ENCODE peak calls at places on chromosomes 12 and 14, in four cellular contexts. W is K562, N is GM12878, P is HepG2. X is an unnamed sample. For H3K79me2, the result is how much of the 10 kb centered on the place peaks cover.

GRCh38 chr12:13870255-13870654 is 111.1 kb downstream of the GRIN2B start:
- DNase-seq in N (no peak), P (no peak), W (no peak), X (no peak)

GRCh38 chr14:21061347-21061668 is 3.7 kb downstream of the RNASE8 start:
- DNase-seq in W (no peak), N (no peak), P (no peak), X (no peak)

GRCh38 chr12:113860950-113861349 is 105.2 kb downstream of the RBM19 start:
- DNase-seq in N (no peak), W (no peak), P (no peak), X (peak)

GRCh38 chr12:76680940-76681339 is 83.0 kb upstream of the ZDHHC17 start:
- DNase-seq in W (no peak), N (no peak), P (no peak), X (no peak)

GRCh38 chr14:30559638-30560071 is 697 bp downstream of the G2E3 start:
- DNase-seq in W (no peak), N (no peak), P (peak), X (peak)

GRCh38 chr12:6430124-6430989 is 14.4 kb upstream of the CD27 start:
- DNase-seq in P (peak), W (peak), N (no peak), X (no peak)

GRCh38 chr12:79373896-79374499 is 316.8 kb downstream of the PAWR start:
- DNase-seq in P (peak), W (peak), N (no peak), X (peak)

GRCh38 chr12:21456291-21456780 is 18.9 kb downstream of the PYROXD1 start:
- DNase-seq in P (no peak), W (no peak), N (no peak), X (no peak)

GRCh38 chr12:68896881-68897540 is 36.0 kb downstream of the CPM start:
- DNase-seq in W (no peak), N (peak), P (no peak), X (no peak)

GRCh38 chr14:34713122-34713680 is 1.2 kb downstream of the CFL2 start:
- DNase-seq in N (no peak), P (no peak), W (peak), X (no peak)

GRCh38 chr14:71466251-71466650 is 466.0 kb upstream of the RGS6 start:
- DNase-seq in P (no peak), W (no peak), N (no peak), X (no peak)

GRCh38 chr12:20369164-20370000 is 1.0 kb downstream of the PDE3A start:
- DNase-seq in N (no peak), P (no peak), W (no peak), X (peak)

GRCh38 chr14:94387051-94388026 is 1.1 kb downstream of the SERPINA1 start:
- DNase-seq in N (no peak), W (no peak), P (no peak), X (no peak)

GRCh38 chr12:286531-287300 is 24.1 kb upstream of the SLC6A13 start:
- DNase-seq in P (no peak), W (no peak), N (no peak), X (no peak)

GRCh38 chr12:12582895-12583303 is 20.2 kb upstream of the DUSP16 start:
- DNase-seq in N (peak), W (no peak), P (peak), X (no peak)

GRCh38 chr14:100019156-100019882 is 45.9 kb upstream of the EVL start:
- DNase-seq in P (peak), W (no peak), N (no peak), X (peak)

GRCh38 chr14:54796961-54797360 is 105.7 kb downstream of the GCH1 start:
- DNase-seq in N (no peak), P (no peak), W (no peak), X (no peak)

GRCh38 chr12:3158851-3159465 is 81.8 kb downstream of the TSPAN9 start:
- DNase-seq in N (no peak), W (no peak), P (no peak), X (no peak)

GRCh38 chr12:29317556-29318363 is 63.2 kb downstream of the ERGIC2 start:
- DNase-seq in W (peak), N (peak), P (peak), X (peak)

GRCh38 chr12:29581641-29582040 is 84.2 kb upstream of the OVCH1 start:
- DNase-seq in N (no peak), P (no peak), W (no peak), X (no peak)

GRCh38 chr12:91874086-91874865 is 271.4 kb downstream of the BTG1 start:
- DNase-seq in P (no peak), N (no peak), W (no peak), X (no peak)

GRCh38 chr12:102965281-102966155 is 8.0 kb downstream of the ASCL1 start:
- DNase-seq in W (no peak), N (no peak), P (no peak), X (peak)

GRCh38 chr14:106228541-106229158 is 702.3 kb downstream of the TMEM121 start:
- DNase-seq in W (no peak), N (no peak), P (no peak), X (no peak)

GRCh38 chr14:31690056-31690455 is 128.9 kb downstream of the NUBPL start:
- DNase-seq in N (no peak), W (no peak), P (no peak), X (no peak)

GRCh38 chr12:73514672-73515071 is 1023.0 kb upstream of the ATXN7L3B start:
- DNase-seq in P (no peak), W (peak), N (no peak), X (peak)

GRCh38 chr12:132642846-132643835 is 24.6 kb downstream of the P2RX2 start:
- DNase-seq in W (no peak), P (no peak), N (no peak), X (no peak)

GRCh38 chr14:54807881-54808280 is 94.7 kb downstream of the GCH1 start:
- DNase-seq in P (no peak), W (no peak), N (no peak), X (no peak)

GRCh38 chr14:91349481-91350074 is 68.0 kb downstream of the CCDC88C start:
- DNase-seq in W (no peak), N (peak), P (no peak), X (no peak)

GRCh38 chr12:117090816-117091711 is 8.2 kb downstream of the TESC start:
- DNase-seq in N (no peak), P (peak), W (no peak), X (no peak)

GRCh38 chr14:22318951-22319350 is 270.1 kb downstream of the DAD1 start:
- DNase-seq in N (no peak), W (no peak), P (no peak), X (no peak)

GRCh38 chr14:94021001-94021400 is 5.1 kb upstream of the OTUB2 start:
- DNase-seq in W (no peak), N (no peak), P (peak), X (no peak)

GRCh38 chr12:29314421-29314820 is 66.6 kb downstream of the ERGIC2 start:
- DNase-seq in N (no peak), P (no peak), W (no peak), X (no peak)

GRCh38 chr12:92133795-92134637 is 11.6 kb downstream of the BTG1 start:
- DNase-seq in P (no peak), N (no peak), W (no peak), X (no peak)

GRCh38 chr14:100078997-100079561 is 13.9 kb downstream of the EVL start:
- DNase-seq in P (no peak), W (peak), N (no peak), X (peak)

GRCh38 chr12:716506-716905 is 35.9 kb upstream of the WNK1 start:
- DNase-seq in N (no peak), W (peak), P (no peak), X (no peak)

GRCh38 chr12:879641-880040 is 69.9 kb downstream of the RAD52 start:
- DNase-seq in P (no peak), N (no peak), W (no peak), X (no peak)

GRCh38 chr14:23436327-23437141 is 1.1 kb upstream of the MYH7 start:
- DNase-seq in P (no peak), W (peak), N (no peak), X (no peak)

GRCh38 chr12:10645910-10646309 is 27.9 kb downstream of the STYK1 start:
- DNase-seq in W (no peak), N (no peak), P (no peak), X (no peak)

GRCh38 chr12:67790660-67791059 is 142.1 kb downstream of the DYRK2 start:
- DNase-seq in W (no peak), P (no peak), N (no peak), X (no peak)

GRCh38 chr12:65670775-65671174 is 153.5 kb upstream of the HMGA2 start:
- DNase-seq in P (no peak), N (no peak), W (no peak), X (no peak)
- TF ChIP-seq JUNB in P (no peak), N (no peak), W (no peak), X (no peak)

GRCh38 chr12:57404966-57405640 is 25.7 kb downstream of the R3HDM2 start:
- DNase-seq in P (no peak), W (no peak), N (no peak), X (no peak)

GRCh38 chr12:57416039-57416996 is 14.5 kb downstream of the R3HDM2 start:
- DNase-seq in W (no peak), N (no peak), P (no peak), X (no peak)

GRCh38 chr12:57410534-57410933 is 20.3 kb downstream of the R3HDM2 start:
- DNase-seq in N (no peak), W (no peak), P (no peak), X (no peak)
- H3K79me2 ChIP-seq in N (under half), W (under half), P (under half), X (under half)

GRCh38 chr14:38404616-38405015 is 148.7 kb upstream of the CLEC14A start:
- DNase-seq in W (no peak), P (no peak), N (no peak), X (no peak)

GRCh38 chr14:38405851-38406630 is 150.1 kb upstream of the CLEC14A start:
- DNase-seq in P (no peak), W (no peak), N (no peak), X (peak)

GRCh38 chr14:38399652-38400051 is 143.8 kb upstream of the CLEC14A start:
- DNase-seq in W (no peak), P (no peak), N (no peak), X (no peak)

GRCh38 chr14:38400751-38401150 is 144.9 kb upstream of the CLEC14A start:
- DNase-seq in N (no peak), P (no peak), W (no peak), X (peak)

DNA sequence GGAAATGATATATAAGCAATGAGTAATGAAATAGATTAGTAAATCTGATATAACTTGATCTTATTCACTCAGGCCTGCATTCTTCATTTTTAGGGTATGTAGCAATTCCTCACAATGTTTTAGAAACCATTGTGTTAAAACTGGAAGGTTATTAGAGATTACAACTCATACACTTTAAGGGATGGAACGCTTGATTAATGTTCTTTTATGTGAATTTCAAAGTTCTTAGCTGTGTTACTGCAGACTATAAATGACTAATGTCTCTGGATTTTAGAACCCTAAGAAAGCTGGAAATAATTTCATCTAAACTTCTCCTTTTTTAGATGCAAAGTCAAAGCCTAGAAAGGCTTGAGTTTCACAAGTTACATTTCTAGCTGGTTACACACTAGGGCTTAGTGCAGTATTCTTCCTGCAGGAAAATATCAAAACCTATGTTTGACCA is 148.2 kb upstream of the CLEC14A start:
- DNase-seq in P (no peak), W (no peak), N (no peak), X (no peak)
- TF ChIP-seq JUNB in P (no peak), W (no peak), N (no peak), X (no peak)

GRCh38 chr14:104691546-104692260 is 2.3 kb downstream of the INF2 start:
- DNase-seq in P (no peak), N (no peak), W (no peak), X (no peak)

GRCh38 chr14:104694475-104694950 is 5.1 kb downstream of the INF2 start:
- DNase-seq in W (no peak), P (no peak), N (no peak), X (no peak)

GRCh38 chr14:104692261-104692938 is 3.0 kb downstream of the INF2 start:
- DNase-seq in P (no peak), W (no peak), N (no peak), X (no peak)

GRCh38 chr14:104693482-104694431 is 4.3 kb downstream of the INF2 start:
- DNase-seq in N (no peak), W (no peak), P (no peak), X (no peak)

GRCh38 chr14:104692939-104693315 is 3.5 kb downstream of the INF2 start:
- DNase-seq in W (no peak), N (no peak), P (no peak), X (no peak)
- H3K79me2 ChIP-seq in W (under half), N (under half), P (under half), X (under half)

GRCh38 chr12:62581288-62582064 is 114.8 kb downstream of the MON2 start:
- DNase-seq in P (peak), W (peak), N (no peak), X (peak)
- TF ChIP-seq JUNB in P (no peak), W (no peak), N (no peak), X (no peak)

GRCh38 chr14:51661504-51661903 is 9.8 kb downstream of the FRMD6 start:
- DNase-seq in N (no peak), W (no peak), P (no peak), X (no peak)

GRCh38 chr14:51668870-51669269 is 17.2 kb downstream of the FRMD6 start:
- DNase-seq in P (no peak), W (no peak), N (no peak), X (no peak)

GRCh38 chr14:51666831-51667230 is 15.1 kb downstream of the FRMD6 start:
- DNase-seq in P (peak), N (no peak), W (no peak), X (no peak)

GRCh38 chr14:51663783-51664326 is 12.1 kb downstream of the FRMD6 start:
- DNase-seq in P (no peak), N (no peak), W (no peak), X (no peak)

GRCh38 chr14:51666070-51666469 is 14.4 kb downstream of the FRMD6 start:
- DNase-seq in N (no peak), W (no peak), P (no peak), X (no peak)
- H3K79me2 ChIP-seq in N (under half), W (under half), P (under half), X (half or more)

GRCh38 chr12:101053203-101053602 is 156.8 kb downstream of the SLC5A8 start:
- DNase-seq in W (no peak), N (no peak), P (no peak), X (no peak)
- TF ChIP-seq JUNB in W (no peak), N (no peak), P (no peak), X (no peak)

DNA sequence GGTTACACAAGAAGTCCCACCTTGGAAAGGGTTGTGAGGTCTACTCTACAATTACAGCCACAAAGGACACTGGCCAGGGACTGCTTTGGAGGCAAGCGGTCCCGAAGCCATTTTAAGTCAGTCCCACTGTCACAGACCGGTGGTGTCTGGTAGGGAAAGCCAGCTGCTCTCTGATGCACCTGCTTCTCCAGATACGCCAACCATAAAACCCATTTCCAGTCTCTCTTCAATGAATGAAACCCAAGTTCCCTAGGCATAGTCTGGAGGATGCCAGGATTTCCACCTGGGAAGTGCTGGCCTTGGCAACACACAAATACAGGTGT is 32.6 kb downstream of the SYNE3 start:
- DNase-seq in P (no peak), N (no peak), W (no peak), X (no peak)
- H3K79me2 ChIP-seq in P (under half), N (under half), W (under half), X (under half)

GRCh38 chr12:90028620-90029051 is 320.0 kb upstream of the ATP2B1 start:
- DNase-seq in N (no peak), W (no peak), P (no peak), X (no peak)
- TF ChIP-seq JUNB in N (no peak), W (no peak), P (no peak), X (no peak)

DNA sequence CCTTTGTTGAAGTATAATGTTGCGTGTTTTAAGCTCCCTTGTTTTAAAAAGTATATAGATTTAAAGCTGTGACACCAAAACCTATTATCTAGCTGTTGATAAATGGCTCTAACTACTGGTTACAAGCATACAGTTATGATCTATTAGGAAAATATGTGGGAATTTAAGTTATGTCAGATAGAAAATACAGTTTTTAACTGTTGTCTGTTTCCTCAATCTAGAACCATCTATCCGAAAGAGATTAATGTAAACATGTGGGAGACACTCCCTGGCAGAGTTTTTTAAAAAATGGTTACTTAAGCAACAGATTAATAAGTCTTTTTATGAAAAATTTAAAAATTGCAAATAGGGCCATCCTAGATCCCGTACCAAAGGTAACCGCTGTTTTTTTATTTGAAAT is 8.2 kb downstream of the RPL36AL start:
- DNase-seq in N (no peak), P (no peak), W (no peak), X (no peak)
- H3K79me2 ChIP-seq in N (under half), P (under half), W (under half), X (under half)

X was measured in GM23338.